ENCODE peak calls at places on chromosomes 7 and 10, in six cellular contexts. One of them, this sample, is unnamed.

GRCh38 chr7:40516376-40516775 is 381.6 kb downstream of the SUGCT start:
- DNase-seq in CD8-positive, alpha-beta T cell: no peak
- DNase-seq in neuronal stem cell: no peak
- DNase-seq in left ventricle myocardium inferior: no peak
- DNase-seq in cardiac muscle cell: peak
- DNase-seq in aorta: no peak
- DNase-seq in this sample: no peak

GRCh38 chr10:116597543-116597942 is 6.8 kb downstream of the PNLIPRP1 start:
- DNase-seq in CD8-positive, alpha-beta T cell: no peak
- DNase-seq in neuronal stem cell: no peak
- DNase-seq in left ventricle myocardium inferior: no peak
- DNase-seq in cardiac muscle cell: no peak
- DNase-seq in aorta: no peak
- DNase-seq in this sample: no peak

GRCh38 chr7:55496906-55497305 is 75.4 kb downstream of the VOPP1 start:
- DNase-seq in CD8-positive, alpha-beta T cell: no peak
- DNase-seq in neuronal stem cell: no peak
- DNase-seq in left ventricle myocardium inferior: no peak
- DNase-seq in cardiac muscle cell: no peak
- DNase-seq in aorta: peak
- DNase-seq in this sample: no peak

GRCh38 chr7:924541-925231 is 29.8 kb downstream of the ADAP1 start:
- DNase-seq in CD8-positive, alpha-beta T cell: peak
- DNase-seq in neuronal stem cell: no peak
- DNase-seq in left ventricle myocardium inferior: peak
- DNase-seq in cardiac muscle cell: no peak
- DNase-seq in aorta: peak
- DNase-seq in this sample: peak

GRCh38 chr7:118152149-118152548 is 31.8 kb upstream of the LSM8 start:
- DNase-seq in CD8-positive, alpha-beta T cell: no peak
- DNase-seq in neuronal stem cell: no peak
- DNase-seq in left ventricle myocardium inferior: no peak
- DNase-seq in cardiac muscle cell: no peak
- DNase-seq in aorta: no peak
- DNase-seq in this sample: no peak

GRCh38 chr7:46600340-46600739 is 679.3 kb upstream of the IGFBP3 start:
- DNase-seq in CD8-positive, alpha-beta T cell: no peak
- DNase-seq in neuronal stem cell: no peak
- DNase-seq in left ventricle myocardium inferior: peak
- DNase-seq in cardiac muscle cell: peak
- DNase-seq in aorta: no peak
- DNase-seq in this sample: no peak

GRCh38 chr10:18252086-18252485 is 111.9 kb downstream of the CACNB2 start:
- DNase-seq in CD8-positive, alpha-beta T cell: no peak
- DNase-seq in neuronal stem cell: no peak
- DNase-seq in left ventricle myocardium inferior: no peak
- DNase-seq in cardiac muscle cell: no peak
- DNase-seq in aorta: no peak
- DNase-seq in this sample: no peak

GRCh38 chr7:13109201-13109600 is 421.8 kb downstream of the ARL4A start:
- DNase-seq in CD8-positive, alpha-beta T cell: no peak
- DNase-seq in neuronal stem cell: no peak
- DNase-seq in left ventricle myocardium inferior: no peak
- DNase-seq in cardiac muscle cell: no peak
- DNase-seq in aorta: no peak
- DNase-seq in this sample: no peak

GRCh38 chr10:127470911-127471310 is 78.2 kb upstream of the NPS start:
- DNase-seq in CD8-positive, alpha-beta T cell: no peak
- DNase-seq in neuronal stem cell: no peak
- DNase-seq in left ventricle myocardium inferior: no peak
- DNase-seq in cardiac muscle cell: no peak
- DNase-seq in aorta: no peak
- DNase-seq in this sample: no peak

GRCh38 chr10:43390791-43391190 is 18.2 kb downstream of the HNRNPF start:
- DNase-seq in CD8-positive, alpha-beta T cell: no peak
- DNase-seq in neuronal stem cell: no peak
- DNase-seq in left ventricle myocardium inferior: no peak
- DNase-seq in cardiac muscle cell: peak
- DNase-seq in aorta: peak
- DNase-seq in this sample: no peak

GRCh38 chr10:105358911-105359310 is 717.8 kb downstream of the SORCS3 start:
- DNase-seq in CD8-positive, alpha-beta T cell: no peak
- DNase-seq in neuronal stem cell: no peak
- DNase-seq in left ventricle myocardium inferior: no peak
- DNase-seq in cardiac muscle cell: no peak
- DNase-seq in aorta: no peak
- DNase-seq in this sample: no peak

GRCh38 chr10:45376364-45376801 is 2.4 kb downstream of the ALOX5 start:
- DNase-seq in CD8-positive, alpha-beta T cell: no peak
- DNase-seq in neuronal stem cell: no peak
- DNase-seq in left ventricle myocardium inferior: no peak
- DNase-seq in cardiac muscle cell: no peak
- DNase-seq in aorta: no peak
- DNase-seq in this sample: no peak

GRCh38 chr10:23556727-23557440 is 118.0 kb downstream of the OTUD1 start:
- DNase-seq in CD8-positive, alpha-beta T cell: no peak
- DNase-seq in neuronal stem cell: no peak
- DNase-seq in left ventricle myocardium inferior: no peak
- DNase-seq in cardiac muscle cell: no peak
- DNase-seq in aorta: no peak
- DNase-seq in this sample: no peak

GRCh38 chr10:85008493-85009181 is 680.2 kb downstream of the CCSER2 start:
- DNase-seq in CD8-positive, alpha-beta T cell: no peak
- DNase-seq in neuronal stem cell: no peak
- DNase-seq in left ventricle myocardium inferior: no peak
- DNase-seq in cardiac muscle cell: no peak
- DNase-seq in aorta: no peak
- DNase-seq in this sample: no peak

GRCh38 chr10:46250898-46251856 is 35.6 kb upstream of the ANTXRL start:
- DNase-seq in CD8-positive, alpha-beta T cell: no peak
- DNase-seq in neuronal stem cell: no peak
- DNase-seq in left ventricle myocardium inferior: no peak
- DNase-seq in cardiac muscle cell: no peak
- DNase-seq in aorta: no peak
- DNase-seq in this sample: no peak

DNA sequence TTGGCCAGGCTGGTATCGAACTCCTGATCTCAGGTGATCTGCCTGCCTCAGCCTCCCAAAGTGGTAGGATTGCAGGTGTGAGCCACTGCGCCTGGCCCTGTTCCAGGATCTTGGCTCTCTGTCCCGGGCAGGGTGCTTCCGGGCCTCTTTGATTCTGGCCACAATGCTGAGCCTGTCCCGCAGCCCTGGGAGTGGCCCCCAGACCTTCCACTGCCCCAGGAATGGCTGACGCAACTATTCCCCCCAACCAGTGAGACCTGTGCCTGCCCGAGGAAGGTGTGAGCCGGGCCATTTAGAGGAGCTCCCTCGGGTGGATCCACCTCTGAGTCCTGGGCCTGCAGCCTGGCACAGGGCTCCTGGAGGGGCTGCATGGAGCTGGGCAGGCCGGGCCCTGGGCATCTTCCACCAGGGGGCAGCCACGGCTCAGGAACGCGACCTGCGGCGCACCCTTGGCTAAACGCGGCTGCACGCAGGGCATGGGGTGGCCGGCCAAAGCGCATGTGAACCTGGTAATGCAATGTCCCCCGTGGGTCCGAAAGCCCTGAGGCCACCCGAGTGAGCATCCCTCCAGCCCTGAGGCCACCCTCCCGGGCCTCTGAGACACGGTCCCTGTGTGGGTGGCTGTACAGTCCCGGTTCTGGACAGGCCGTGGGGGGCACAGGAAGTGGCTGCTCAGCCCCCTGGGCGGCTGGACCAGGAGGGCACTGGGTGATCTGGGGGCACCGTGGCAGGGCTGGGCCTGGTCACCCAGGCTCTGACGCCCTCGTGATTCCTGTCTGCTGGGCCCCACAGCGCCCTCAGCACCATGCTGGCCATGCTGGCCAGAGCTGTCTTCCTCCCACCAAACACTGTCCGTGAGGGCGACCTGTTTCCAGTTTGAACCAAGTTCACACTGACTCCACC is 24.8 kb downstream of the GRIFIN start:
- DNase-seq in CD8-positive, alpha-beta T cell: peak
- DNase-seq in neuronal stem cell: peak
- DNase-seq in left ventricle myocardium inferior: peak
- DNase-seq in cardiac muscle cell: peak
- DNase-seq in aorta: peak
- DNase-seq in this sample: peak
- H3K4me3 ChIP-seq in CD8-positive, alpha-beta T cell: peak
- H3K4me3 ChIP-seq in neuronal stem cell: peak
- H3K4me3 ChIP-seq in left ventricle myocardium inferior: peak
- H3K4me3 ChIP-seq in cardiac muscle cell: no peak
- H3K4me3 ChIP-seq in aorta: peak
- H3K4me3 ChIP-seq in this sample: no peak

GRCh38 chr10:102596506-102596971 is 47.7 kb upstream of the TRIM8 start:
- DNase-seq in CD8-positive, alpha-beta T cell: no peak
- DNase-seq in neuronal stem cell: peak
- DNase-seq in left ventricle myocardium inferior: peak
- DNase-seq in cardiac muscle cell: peak
- DNase-seq in aorta: no peak
- DNase-seq in this sample: peak
- H3K27ac ChIP-seq in CD8-positive, alpha-beta T cell: no peak
- H3K27ac ChIP-seq in neuronal stem cell: no peak
- H3K27ac ChIP-seq in left ventricle myocardium inferior: peak
- H3K27ac ChIP-seq in cardiac muscle cell: peak
- H3K27ac ChIP-seq in aorta: no peak
- H3K27ac ChIP-seq in this sample: no peak

DNA sequence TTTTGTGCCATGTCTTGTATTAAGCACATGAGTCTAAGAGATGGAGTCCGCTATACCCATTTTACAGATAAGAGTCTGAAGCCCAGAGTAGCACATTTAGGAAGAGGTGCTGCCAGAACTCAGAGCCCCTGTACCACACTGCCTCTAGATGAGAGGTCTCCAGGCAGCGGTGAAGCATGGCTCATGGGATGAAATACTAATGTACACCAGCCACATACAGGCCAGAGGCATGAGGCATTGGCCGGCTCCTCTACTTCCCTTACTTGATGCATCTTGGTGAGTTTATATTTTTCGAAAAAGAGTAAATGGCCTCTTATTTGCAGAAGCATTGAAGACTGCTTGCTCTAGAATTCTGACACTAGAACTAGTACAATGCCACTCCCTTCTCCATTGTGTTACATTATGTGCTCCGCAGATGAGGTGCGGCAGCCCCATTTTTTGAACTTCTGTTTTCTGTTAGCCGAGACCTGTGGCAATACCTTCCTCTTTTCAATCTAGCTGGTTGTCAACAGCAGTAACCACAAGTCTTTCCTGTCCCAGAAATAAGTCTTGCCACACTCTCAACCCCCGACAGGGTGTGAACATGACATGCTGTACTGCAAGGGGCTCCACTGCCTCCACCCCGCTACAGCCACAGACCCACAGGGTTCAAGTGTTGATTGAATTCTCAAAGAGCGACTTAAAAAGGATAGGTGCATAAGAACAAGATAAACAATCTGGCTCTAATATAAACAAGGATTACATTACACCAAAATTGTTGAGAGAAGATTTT is 145.3 kb downstream of the CELF2 start:
- DNase-seq in CD8-positive, alpha-beta T cell: peak
- DNase-seq in neuronal stem cell: no peak
- DNase-seq in left ventricle myocardium inferior: peak
- DNase-seq in cardiac muscle cell: no peak
- DNase-seq in aorta: peak
- DNase-seq in this sample: no peak
- H3K4me3 ChIP-seq in CD8-positive, alpha-beta T cell: peak
- H3K4me3 ChIP-seq in neuronal stem cell: no peak
- H3K4me3 ChIP-seq in left ventricle myocardium inferior: no peak
- H3K4me3 ChIP-seq in cardiac muscle cell: no peak
- H3K4me3 ChIP-seq in aorta: no peak
- H3K4me3 ChIP-seq in this sample: no peak

DNA sequence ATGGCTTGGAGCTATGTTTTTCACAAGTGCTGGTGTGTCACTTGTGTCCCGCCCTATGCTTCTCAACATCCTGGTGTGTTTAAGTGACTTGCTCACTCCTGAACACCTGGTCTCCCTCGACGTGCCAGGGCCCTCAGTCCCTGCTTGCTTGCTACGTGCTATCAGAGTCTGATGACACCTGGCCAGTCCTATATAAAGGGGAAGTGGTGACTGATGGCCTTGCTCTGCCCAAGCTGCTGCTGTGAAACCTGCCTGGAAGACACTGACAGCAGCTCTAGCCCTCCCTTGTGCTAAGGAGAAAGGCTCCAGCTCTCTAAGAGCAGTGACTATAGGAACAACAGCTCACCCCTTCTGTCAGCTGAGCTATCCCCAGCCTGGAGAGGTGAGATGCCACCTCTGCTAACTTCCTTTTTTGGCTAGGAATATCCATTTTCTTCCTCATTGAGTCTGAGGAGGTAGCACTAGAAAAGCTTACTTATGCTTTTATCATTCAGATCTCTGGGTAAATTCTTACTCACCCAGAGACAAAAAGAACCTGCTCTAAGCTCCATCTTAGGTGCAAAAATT is 77.2 kb upstream of the PLXNA4 start:
- DNase-seq in CD8-positive, alpha-beta T cell: no peak
- DNase-seq in neuronal stem cell: no peak
- DNase-seq in left ventricle myocardium inferior: no peak
- DNase-seq in cardiac muscle cell: no peak
- DNase-seq in aorta: no peak
- DNase-seq in this sample: no peak
- H3K27ac ChIP-seq in CD8-positive, alpha-beta T cell: no peak
- H3K27ac ChIP-seq in neuronal stem cell: no peak
- H3K27ac ChIP-seq in left ventricle myocardium inferior: no peak
- H3K27ac ChIP-seq in cardiac muscle cell: no peak
- H3K27ac ChIP-seq in aorta: no peak
- H3K27ac ChIP-seq in this sample: no peak

GRCh38 chr7:134729895-134730294 is 49.5 kb upstream of the CALD1 start:
- DNase-seq in CD8-positive, alpha-beta T cell: no peak
- DNase-seq in neuronal stem cell: no peak
- DNase-seq in left ventricle myocardium inferior: no peak
- DNase-seq in cardiac muscle cell: no peak
- DNase-seq in aorta: no peak
- DNase-seq in this sample: no peak
- H3K4me3 ChIP-seq in CD8-positive, alpha-beta T cell: no peak
- H3K4me3 ChIP-seq in neuronal stem cell: no peak
- H3K4me3 ChIP-seq in left ventricle myocardium inferior: no peak
- H3K4me3 ChIP-seq in cardiac muscle cell: no peak
- H3K4me3 ChIP-seq in aorta: no peak
- H3K4me3 ChIP-seq in this sample: no peak

GRCh38 chr7:140213684-140214074 is 36.9 kb upstream of the KDM7A start:
- DNase-seq in CD8-positive, alpha-beta T cell: no peak
- DNase-seq in neuronal stem cell: no peak
- DNase-seq in left ventricle myocardium inferior: no peak
- DNase-seq in cardiac muscle cell: peak
- DNase-seq in aorta: no peak
- DNase-seq in this sample: no peak
- H3K27ac ChIP-seq in CD8-positive, alpha-beta T cell: no peak
- H3K27ac ChIP-seq in neuronal stem cell: no peak
- H3K27ac ChIP-seq in left ventricle myocardium inferior: no peak
- H3K27ac ChIP-seq in cardiac muscle cell: no peak
- H3K27ac ChIP-seq in aorta: no peak
- H3K27ac ChIP-seq in this sample: no peak

GRCh38 chr10:131982796-131983195 is 1.1 kb upstream of the BNIP3 start:
- DNase-seq in CD8-positive, alpha-beta T cell: no peak
- DNase-seq in neuronal stem cell: no peak
- DNase-seq in left ventricle myocardium inferior: no peak
- DNase-seq in cardiac muscle cell: no peak
- DNase-seq in aorta: no peak
- DNase-seq in this sample: no peak
- H3K4me3 ChIP-seq in CD8-positive, alpha-beta T cell: peak
- H3K4me3 ChIP-seq in neuronal stem cell: peak
- H3K4me3 ChIP-seq in left ventricle myocardium inferior: peak
- H3K4me3 ChIP-seq in cardiac muscle cell: peak
- H3K4me3 ChIP-seq in aorta: no peak
- H3K4me3 ChIP-seq in this sample: peak